ENCODE peak calls at places on chromosomes 11 and 22, in five cellular contexts. One of them, this sample, is unnamed.

GRCh38 chr11:18046116-18046777 is at the start of gene TPH1:
- DNase-seq in A549: no peak
- DNase-seq in esophagus muscularis mucosa: no peak
- DNase-seq in tibial nerve: no peak
- DNase-seq in ovary: peak
- DNase-seq in this sample: peak

GRCh38 chr11:57303990-57304579 is 20.7 kb downstream of the TNKS1BP1 start:
- DNase-seq in A549: no peak
- DNase-seq in esophagus muscularis mucosa: no peak
- DNase-seq in tibial nerve: no peak
- DNase-seq in ovary: no peak
- DNase-seq in this sample: peak

GRCh38 chr11:113789675-113790320 is 10.2 kb downstream of the CLDN25 start:
- DNase-seq in A549: no peak
- DNase-seq in esophagus muscularis mucosa: no peak
- DNase-seq in tibial nerve: no peak
- DNase-seq in ovary: no peak
- DNase-seq in this sample: no peak

GRCh38 chr22:17570851-17571631 is 7.7 kb downstream of the SLC25A18 start:
- DNase-seq in A549: no peak
- DNase-seq in esophagus muscularis mucosa: peak
- DNase-seq in tibial nerve: peak
- DNase-seq in ovary: peak
- DNase-seq in this sample: peak

GRCh38 chr11:121029813-121030445 is 6.0 kb downstream of the TBCEL start:
- DNase-seq in A549: no peak
- DNase-seq in esophagus muscularis mucosa: no peak
- DNase-seq in tibial nerve: no peak
- DNase-seq in ovary: no peak
- DNase-seq in this sample: no peak

GRCh38 chr11:34614334-34615113 is 6.4 kb upstream of the EHF start:
- DNase-seq in A549: no peak
- DNase-seq in esophagus muscularis mucosa: no peak
- DNase-seq in tibial nerve: no peak
- DNase-seq in ovary: no peak
- DNase-seq in this sample: no peak

GRCh38 chr22:19085233-19086043 is 36.8 kb downstream of the DGCR2 start:
- DNase-seq in A549: peak
- DNase-seq in esophagus muscularis mucosa: no peak
- DNase-seq in tibial nerve: no peak
- DNase-seq in ovary: no peak
- DNase-seq in this sample: peak

GRCh38 chr11:98734686-98735085 is 286.1 kb upstream of the CNTN5 start:
- DNase-seq in A549: no peak
- DNase-seq in esophagus muscularis mucosa: no peak
- DNase-seq in tibial nerve: no peak
- DNase-seq in ovary: no peak
- DNase-seq in this sample: no peak

GRCh38 chr11:812390-812789 is 2.6 kb downstream of the RPLP2 start:
- DNase-seq in A549: no peak
- DNase-seq in esophagus muscularis mucosa: no peak
- DNase-seq in tibial nerve: no peak
- DNase-seq in ovary: no peak
- DNase-seq in this sample: no peak

GRCh38 chr22:32708835-32709234 is 92.7 kb upstream of the TIMP3 start:
- DNase-seq in A549: no peak
- DNase-seq in esophagus muscularis mucosa: no peak
- DNase-seq in tibial nerve: no peak
- DNase-seq in ovary: no peak
- DNase-seq in this sample: no peak

GRCh38 chr11:66311965-66312548 is 4.8 kb downstream of the CD248 start:
- DNase-seq in A549: peak
- DNase-seq in esophagus muscularis mucosa: peak
- DNase-seq in tibial nerve: peak
- DNase-seq in ovary: peak
- DNase-seq in this sample: peak
- TF ChIP-seq POLR2A in A549: no peak
- TF ChIP-seq POLR2A in esophagus muscularis mucosa: no peak
- TF ChIP-seq POLR2A in tibial nerve: no peak
- TF ChIP-seq POLR2A in ovary: peak
- TF ChIP-seq POLR2A in this sample: no peak

GRCh38 chr11:64661622-64662021 is 61.4 kb downstream of the NRXN2 start:
- DNase-seq in A549: no peak
- DNase-seq in esophagus muscularis mucosa: no peak
- DNase-seq in tibial nerve: no peak
- DNase-seq in ovary: no peak
- DNase-seq in this sample: no peak
- H3K4me3 ChIP-seq in A549: no peak
- H3K4me3 ChIP-seq in esophagus muscularis mucosa: no peak
- H3K4me3 ChIP-seq in tibial nerve: no peak
- H3K4me3 ChIP-seq in ovary: no peak
- H3K4me3 ChIP-seq in this sample: no peak

GRCh38 chr11:77990981-77991380 is 3.5 kb downstream of the INTS4 start:
- DNase-seq in A549: no peak
- DNase-seq in esophagus muscularis mucosa: no peak
- DNase-seq in tibial nerve: no peak
- DNase-seq in ovary: no peak
- DNase-seq in this sample: no peak

GRCh38 chr11:77993902-77994301 is 566 bp downstream of the INTS4 start:
- DNase-seq in A549: no peak
- DNase-seq in esophagus muscularis mucosa: no peak
- DNase-seq in tibial nerve: no peak
- DNase-seq in ovary: no peak
- DNase-seq in this sample: no peak

GRCh38 chr11:77999446-77999845 is 5.0 kb upstream of the INTS4 start:
- DNase-seq in A549: no peak
- DNase-seq in esophagus muscularis mucosa: no peak
- DNase-seq in tibial nerve: no peak
- DNase-seq in ovary: no peak
- DNase-seq in this sample: no peak

GRCh38 chr11:78000193-78000592 is 5.7 kb upstream of the INTS4 start:
- DNase-seq in A549: peak
- DNase-seq in esophagus muscularis mucosa: no peak
- DNase-seq in tibial nerve: no peak
- DNase-seq in ovary: no peak
- DNase-seq in this sample: no peak

GRCh38 chr11:77994434-77995362 is at the start of gene INTS4:
- DNase-seq in A549: peak
- DNase-seq in esophagus muscularis mucosa: peak
- DNase-seq in tibial nerve: peak
- DNase-seq in ovary: peak
- DNase-seq in this sample: peak
- TF ChIP-seq CTCF in A549: no peak
- TF ChIP-seq CTCF in esophagus muscularis mucosa: peak
- TF ChIP-seq CTCF in tibial nerve: no peak
- TF ChIP-seq CTCF in ovary: no peak
- TF ChIP-seq CTCF in this sample: no peak

GRCh38 chr11:94132152-94132558 is 3.5 kb downstream of the PANX1 start:
- DNase-seq in A549: no peak
- DNase-seq in esophagus muscularis mucosa: no peak
- DNase-seq in tibial nerve: no peak
- DNase-seq in ovary: peak
- DNase-seq in this sample: no peak

GRCh38 chr11:94129505-94130335 is 1.1 kb downstream of the PANX1 start:
- DNase-seq in A549: no peak
- DNase-seq in esophagus muscularis mucosa: peak
- DNase-seq in tibial nerve: no peak
- DNase-seq in ovary: peak
- DNase-seq in this sample: peak

GRCh38 chr11:94131363-94132115 is 2.9 kb downstream of the PANX1 start:
- DNase-seq in A549: no peak
- DNase-seq in esophagus muscularis mucosa: no peak
- DNase-seq in tibial nerve: no peak
- DNase-seq in ovary: peak
- DNase-seq in this sample: no peak

GRCh38 chr11:94128746-94129504 is at the start of gene PANX1:
- DNase-seq in A549: peak
- DNase-seq in esophagus muscularis mucosa: peak
- DNase-seq in tibial nerve: peak
- DNase-seq in ovary: peak
- DNase-seq in this sample: peak

GRCh38 chr11:94130589-94131362 is 2.1 kb downstream of the PANX1 start:
- DNase-seq in A549: no peak
- DNase-seq in esophagus muscularis mucosa: peak
- DNase-seq in tibial nerve: no peak
- DNase-seq in ovary: no peak
- DNase-seq in this sample: peak
- TF ChIP-seq POLR2A in A549: no peak
- TF ChIP-seq POLR2A in esophagus muscularis mucosa: no peak
- TF ChIP-seq POLR2A in tibial nerve: no peak
- TF ChIP-seq POLR2A in ovary: peak
- TF ChIP-seq POLR2A in this sample: no peak

This sample was measured in lower leg skin.